ENCODE peak calls at places on chromosomes 4 and X, in nine cellular contexts. C is stimulated activated CD4-positive, alpha-beta T cell treated with anti-CD3 and anti-CD28 coated beads, Interleukin-2, amount 100 ng/mL, for 24 hours; R is globus pallidus; E is activated CD4-positive, alpha-beta T cell treated with anti-CD3 and anti-CD28 coated beads, Interleukin-2, amount 10 ng/mL, durations not matched to agents 7 days and 5 days; K is T-helper 17 cell; Q is NCI-H774; F is head of caudate nucleus; P is iris pigment epithelial cell; L is EH. Z is an unnamed sample.

GRCh38 chrX:12771445-12772069 is 19.7 kb upstream of the PRPS2 start:
- DNase-seq in K (peak; percentile 51), C (peak; percentile 76), R (no peak), L (peak; percentile 35), E (peak; percentile 76), Q (no peak), P (peak; percentile 36), F (no peak), Z (peak; percentile 25)

GRCh38 chr4:84563002-84563401 is 19.9 kb upstream of the CDS1 start:
- DNase-seq in F (no peak), P (no peak), E (no peak), Q (no peak), K (no peak), C (no peak), R (no peak), L (no peak), Z (peak; percentile 12)

GRCh38 chr4:147822128-147822527 is 90.2 kb downstream of the ARHGAP10 start:
- DNase-seq in P (peak; percentile 90), K (no peak), L (peak; percentile 32), F (no peak), R (no peak), C (no peak), Q (no peak), E (no peak), Z (no peak)

GRCh38 chr4:7365472-7366179 is 69.1 kb downstream of the PSAPL1 start:
- DNase-seq in F (peak; percentile 84), P (no peak), E (no peak), Q (peak; percentile 86), L (no peak), R (peak; percentile 96), K (no peak), C (no peak), Z (no peak)

GRCh38 chrX:82451725-82452124 is 1056.4 kb upstream of the POU3F4 start:
- DNase-seq in F (no peak), R (no peak), P (no peak), L (no peak), C (no peak), K (no peak), E (no peak), Q (no peak), Z (no peak)

GRCh38 chr4:128571747-128572146 is 237.8 kb upstream of the JADE1 start:
- DNase-seq in E (no peak), P (peak; percentile 98), F (no peak), R (no peak), Q (no peak), L (peak; percentile 98), C (no peak), K (no peak), Z (peak; percentile 95)

GRCh38 chr4:24912252-24913098 is at the start of gene CCDC149:
- DNase-seq in L (peak; percentile 75), F (peak; percentile 67), E (no peak), K (no peak), P (peak; percentile 58), R (peak; percentile 56), Q (peak; percentile 92), C (peak; percentile 13), Z (peak; percentile 68)

GRCh38 chr4:80365928-80366327 is 30.4 kb downstream of the CFAP299 start:
- DNase-seq in Q (peak; percentile 38), E (peak; percentile 64), F (no peak), C (peak; percentile 56), R (peak; percentile 5), L (peak; percentile 76), K (peak; percentile 43), P (peak; percentile 64), Z (peak; percentile 59)

GRCh38 chr4:129148892-129149291 is 52.9 kb downstream of the C4orf33 start:
- DNase-seq in K (no peak), Q (no peak), R (no peak), C (no peak), L (no peak), F (no peak), E (no peak), P (no peak), Z (no peak)

GRCh38 chr4:106344324-106344970 is 24.1 kb downstream of the GIMD1 start:
- DNase-seq in F (no peak), K (no peak), R (no peak), P (peak; percentile 69), Q (no peak), C (no peak), E (no peak), L (peak; percentile 54), Z (no peak)

GRCh38 chr4:79588679-79589078 is 180.7 kb upstream of the GK2 start:
- DNase-seq in Q (no peak), P (peak; percentile 1), R (no peak), K (no peak), C (no peak), E (no peak), F (no peak), L (peak; percentile 16), Z (peak; percentile 13)

GRCh38 chr4:22573198-22573597 is 57.3 kb upstream of the ADGRA3 start:
- DNase-seq in P (peak; percentile 4), L (no peak), C (no peak), Q (no peak), K (no peak), F (peak; percentile 58), R (peak; percentile 71), E (no peak), Z (no peak)

GRCh38 chr4:67727124-67727850 is 26.3 kb upstream of the UBA6 start:
- DNase-seq in K (no peak), F (no peak), Q (no peak), R (no peak), L (peak; percentile 71), E (no peak), C (no peak), P (peak; percentile 93), Z (peak; percentile 78)

GRCh38 chr4:169158860-169159259 is 111.9 kb downstream of the SH3RF1 start:
- DNase-seq in L (no peak), R (no peak), E (no peak), K (no peak), Q (no peak), P (no peak), F (no peak), C (no peak), Z (no peak)

GRCh38 chr4:18445110-18445509 is 423.6 kb upstream of the LCORL start:
- DNase-seq in K (no peak), L (no peak), E (no peak), Q (no peak), C (no peak), F (no peak), P (no peak), R (no peak), Z (no peak)

GRCh38 chr4:69994782-69995181 is 984 bp upstream of the STATH start:
- DNase-seq in K (no peak), R (no peak), C (no peak), Q (no peak), P (no peak), E (no peak), F (no peak), L (no peak), Z (no peak)

GRCh38 chrX:104189862-104190261 is 23.6 kb downstream of the FAM199X start:
- DNase-seq in L (no peak), E (no peak), K (no peak), F (no peak), P (no peak), R (no peak), C (no peak), Q (no peak), Z (no peak)

GRCh38 chr4:29459926-29460325 is 1260.2 kb upstream of the PCDH7 start:
- DNase-seq in Q (no peak), L (peak; percentile 11), C (no peak), P (peak; percentile 24), R (no peak), F (no peak), K (no peak), E (no peak), Z (peak; percentile 42)

GRCh38 chr4:7939377-7940108 is at the start of gene AFAP1:
- DNase-seq in L (peak; percentile 89), K (peak; percentile 88), Q (peak; percentile 83), E (peak; percentile 87), F (peak; percentile 91), P (peak; percentile 84), R (peak; percentile 85), C (peak; percentile 93), Z (peak; percentile 87)

GRCh38 chr4:138300616-138301015 is 58.5 kb upstream of the SLC7A11 start:
- DNase-seq in K (no peak), L (peak; percentile 22), E (no peak), F (no peak), P (peak; percentile 79), Q (no peak), R (no peak), C (no peak), Z (peak; percentile 35)

GRCh38 chr4:105978684-105979296 is 83.5 kb downstream of the NPNT start:
- DNase-seq in Q (no peak), L (peak; percentile 93), P (peak; percentile 18), R (no peak), F (no peak), E (no peak), K (no peak), C (no peak), Z (peak; percentile 63)

GRCh38 chrX:16012250-16012649 is 111.1 kb upstream of the GRPR start:
- DNase-seq in E (no peak), R (no peak), L (no peak), P (no peak), K (no peak), Q (no peak), C (no peak), F (no peak), Z (no peak)

GRCh38 chrX:46849933-46850332 is 13.1 kb downstream of the RP2 start:
- DNase-seq in L (peak; percentile 26), K (no peak), R (no peak), P (peak; percentile 49), Q (no peak), C (no peak), E (no peak), F (no peak), Z (peak; percentile 45)

GRCh38 chr4:177938226-177938625 is 496.0 kb upstream of the AGA start:
- DNase-seq in Q (no peak), R (no peak), F (no peak), E (no peak), L (no peak), C (no peak), K (no peak), P (no peak), Z (no peak)

GRCh38 chr4:127291316-127291715 is 341.4 kb upstream of the INTU start:
- DNase-seq in R (no peak), K (no peak), C (no peak), P (no peak), Q (no peak), F (no peak), E (no peak), L (no peak), Z (no peak)

GRCh38 chrX:47351706-47352105 is 18.7 kb upstream of the ZNF157 start:
- DNase-seq in P (peak; percentile 77), E (no peak), C (no peak), L (peak; percentile 76), F (peak; percentile 14), K (no peak), Q (no peak), R (no peak), Z (peak; percentile 58)

GRCh38 chr4:69497886-69498395 is 2.2 kb upstream of the UGT2B4 start:
- DNase-seq in C (no peak), Q (no peak), K (no peak), F (no peak), R (no peak), L (no peak), P (no peak), E (no peak), Z (peak; percentile 8)

GRCh38 chrX:67654301-67654700 is 110.5 kb downstream of the AR start:
- DNase-seq in L (no peak), K (no peak), C (no peak), R (no peak), E (no peak), P (no peak), F (no peak), Q (no peak), Z (no peak)

GRCh38 chr4:168572002-168572401 is 75.2 kb downstream of the PALLD start:
- DNase-seq in C (no peak), P (no peak), L (no peak), F (no peak), R (no peak), E (no peak), Q (no peak), K (no peak), Z (no peak)

GRCh38 chr4:147285751-147286150 is 195.1 kb upstream of the EDNRA start:
- DNase-seq in R (peak; percentile 69), C (no peak), P (no peak), Q (no peak), L (peak; percentile 56), F (peak; percentile 50), E (no peak), K (no peak), Z (no peak)

GRCh38 chrX:350534-351321 is 32.1 kb upstream of the GTPBP6 start:
- DNase-seq in L (no peak), F (peak; percentile 23), E (no peak), P (no peak), C (no peak), K (no peak), R (peak; percentile 64), Q (no peak), Z (no peak)